ENCODE peak calls at places on chromosomes 4 and X, in eight cellular contexts. I is tibial nerve, D is right atrium auricular region, G is fibroblast of lung, S is fibroblast of pulmonary artery, K is GM23338, A is left ventricle myocardium inferior, O is DND-41. C is an unnamed sample.

GRCh38 chrX:97743014-97743413 is 859.3 kb downstream of the RPA4 start:
- DNase-seq in I (no peak), D (no peak), G (no peak), S (peak; percentile 3), K (peak; percentile 10), A (no peak), O (peak; percentile 9), C (no peak)

GRCh38 chr4:25865586-25865985 is 2.8 kb upstream of the SEL1L3 start:
- DNase-seq in I (no peak), D (no peak), G (no peak), S (peak; percentile 31), K (peak; percentile 68), A (no peak), O (no peak), C (no peak)

GRCh38 chr4:38560763-38561558 is 103.0 kb upstream of the KLF3 start:
- DNase-seq in I (no peak), D (no peak), G (no peak), S (no peak), K (no peak), A (no peak), O (no peak), C (no peak)

GRCh38 chrX:65697915-65698796 is 30.7 kb downstream of the MSN start:
- DNase-seq in I (peak; percentile 14), D (peak; percentile 71), G (no peak), S (peak; percentile 45), K (peak; percentile 15), A (peak; percentile 44), O (peak; percentile 91), C (no peak)

GRCh38 chr4:6354626-6355025 is 85.0 kb downstream of the WFS1 start:
- DNase-seq in I (no peak), D (no peak), G (no peak), S (no peak), K (no peak), A (no peak), O (no peak), C (no peak)

GRCh38 chrX:115598556-115598955 is 37.6 kb downstream of the PLS3 start:
- DNase-seq in I (no peak), D (no peak), G (no peak), S (no peak), K (no peak), A (no peak), O (no peak), C (no peak)

GRCh38 chr4:169675825-169676224 is 55.4 kb downstream of the CLCN3 start:
- DNase-seq in I (no peak), D (no peak), G (no peak), S (no peak), K (no peak), A (no peak), O (no peak), C (no peak)

GRCh38 chrX:40637687-40638086 is 9.7 kb downstream of the CXorf38 start:
- DNase-seq in I (no peak), D (no peak), G (no peak), S (no peak), K (no peak), A (no peak), O (no peak), C (no peak)

GRCh38 chrX:71098302-71098701 is 2.7 kb downstream of the FOXO4 start:
- DNase-seq in I (peak; percentile 42), D (no peak), G (peak; percentile 46), S (peak; percentile 47), K (peak; percentile 32), A (peak; percentile 40), O (peak; percentile 78), C (peak; percentile 18)

GRCh38 chr4:98929341-98930267 is 671 bp upstream of the EIF4E start:
- DNase-seq in I (no peak), D (peak; percentile 90), G (peak; percentile 93), S (peak; percentile 89), K (peak; percentile 64), A (peak; percentile 39), O (no peak), C (peak; percentile 98)

GRCh38 chr4:52103314-52103713 is 52.2 kb downstream of the SPATA18 start:
- DNase-seq in I (no peak), D (no peak), G (peak; percentile 19), S (peak; percentile 38), K (peak; percentile 69), A (no peak), O (no peak), C (no peak)

GRCh38 chr4:123613586-123614344 is 217.2 kb downstream of the SPRY1 start:
- DNase-seq in I (no peak), D (no peak), G (peak; percentile 8), S (no peak), K (no peak), A (no peak), O (no peak), C (peak; percentile 6)

GRCh38 chr4:15470149-15470520 is 453 bp downstream of the CC2D2A start:
- DNase-seq in I (no peak), D (no peak), G (peak; percentile 30), S (no peak), K (no peak), A (no peak), O (no peak), C (peak; percentile 39)
- H3K4me3 ChIP-seq in I (peak overlapping the region; percentile 59), D (peak overlapping the region; percentile 60), G (peak overlapping the region; percentile 61), S (peak overlapping the region; percentile 80), K (peak overlapping the region; percentile 46), A (peak overlapping the region; percentile 71), O (no peak overlapping the region), C (peak overlapping the region; percentile 53)

GRCh38 chrX:100424012-100424411 is 13.9 kb upstream of the PCDH19 start:
- DNase-seq in I (no peak), D (no peak), G (no peak), S (peak; percentile 17), K (peak; percentile 58), A (no peak), O (no peak), C (no peak)
- TF ChIP-seq CTCF in I (no peak), D (no peak), G (no peak), S (peak; percentile 25), K (peak; percentile 49), A (no peak), O (no peak), C (no peak)

DNA sequence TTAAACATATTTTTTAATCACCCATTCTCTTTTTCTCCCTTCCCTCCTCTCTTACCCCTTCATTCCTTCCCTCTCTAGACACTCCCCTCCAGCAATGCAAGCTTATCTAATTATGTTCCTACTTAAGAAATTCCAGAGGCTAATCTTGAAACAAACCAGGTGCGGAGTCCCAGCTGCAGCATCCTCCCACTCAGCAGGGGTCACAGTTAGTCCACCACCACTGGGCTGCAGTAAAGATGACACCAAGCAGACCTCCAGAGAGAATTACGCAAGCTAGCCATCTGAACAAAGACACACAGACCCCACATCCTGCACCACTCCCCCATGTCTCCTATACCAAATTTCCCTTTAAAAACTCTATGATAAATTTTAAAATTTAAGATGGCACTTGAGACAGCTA is 13.9 kb upstream of the SEC24B start:
- DNase-seq in I (no peak), D (no peak), G (no peak), S (peak; percentile 46), K (peak; percentile 64), A (no peak), O (no peak), C (no peak)
- H3K4me3 ChIP-seq in I (no peak overlapping the region), D (no peak overlapping the region), G (no peak overlapping the region), S (no peak overlapping the region), K (no peak overlapping the region), A (no peak overlapping the region), O (no peak overlapping the region), C (no peak overlapping the region)

GRCh38 chr4:140633951-140634350 is 65.2 kb upstream of the UCP1 start:
- DNase-seq in I (no peak), D (no peak), G (no peak), S (no peak), K (no peak), A (no peak), O (no peak), C (no peak)

GRCh38 chr4:140641105-140641555 is 72.4 kb upstream of the UCP1 start:
- DNase-seq in I (no peak), D (no peak), G (no peak), S (no peak), K (no peak), A (no peak), O (no peak), C (no peak)

GRCh38 chr4:140635606-140636005 is 66.8 kb upstream of the UCP1 start:
- DNase-seq in I (no peak), D (no peak), G (peak; percentile 3), S (peak; percentile 32), K (peak; percentile 61), A (peak; percentile 36), O (no peak), C (peak; percentile 12)

GRCh38 chr4:140640150-140640748 is 71.5 kb upstream of the UCP1 start:
- DNase-seq in I (no peak), D (no peak), G (no peak), S (no peak), K (no peak), A (no peak), O (no peak), C (no peak)

DNA sequence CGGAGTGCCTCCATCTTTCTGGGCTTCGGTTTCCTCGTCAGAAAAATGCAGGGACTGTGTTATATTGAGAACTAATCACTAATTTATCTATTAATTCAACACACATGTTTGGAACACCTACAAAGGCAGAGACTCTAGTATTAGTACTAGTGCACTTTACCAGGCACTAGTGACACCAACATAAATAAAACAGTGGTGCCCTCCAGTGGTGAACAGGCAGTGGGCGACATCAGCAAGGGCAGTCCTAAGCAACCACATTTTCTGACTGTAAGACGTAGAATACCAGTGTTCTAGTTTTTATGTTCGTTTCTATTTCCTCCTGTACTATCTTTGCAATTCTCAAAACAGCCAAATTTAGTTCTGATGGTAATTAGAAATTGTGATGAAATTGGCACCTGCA is 69.1 kb upstream of the UCP1 start:
- DNase-seq in I (no peak), D (no peak), G (peak; percentile 23), S (peak; percentile 42), K (peak; percentile 79), A (no peak), O (peak; percentile 43), C (no peak)
- TF ChIP-seq CTCF in I (peak; percentile 38), D (no peak), G (peak; percentile 43), S (peak; percentile 49), K (peak; percentile 89), A (peak; percentile 63), O (peak; percentile 78), C (peak; percentile 25)

C was measured in foreskin fibroblast.